ENCODE peak calls at places on chromosomes 2 and 18, in six cellular contexts. Y is tibial artery, A is neural progenitor cell, E is astrocyte, B is choroid plexus epithelial cell, S is IMR-90. O is an unnamed sample.

GRCh38 chr2:80380767-80381166 is 76.2 kb upstream of the LRRTM1 start:
- DNase-seq in Y (no peak), A (no peak), E (no peak), B (no peak), S (no peak), O (peak; percentile 66)

GRCh38 chr18:51120809-51121596 is 76.5 kb downstream of the MEX3C start:
- DNase-seq in Y (no peak), A (no peak), E (no peak), B (no peak), S (no peak), O (no peak)

GRCh38 chr2:42792583-42793313 is at the start of gene HAAO:
- DNase-seq in Y (no peak), A (peak; percentile 81), E (no peak), B (no peak), S (no peak), O (no peak)

GRCh38 chr18:56431551-56431950 is 206.8 kb downstream of the TXNL1 start:
- DNase-seq in Y (no peak), A (no peak), E (peak; percentile 48), B (peak; percentile 6), S (peak; percentile 4), O (no peak)

GRCh38 chr18:34039194-34039593 is 185.5 kb downstream of the NOL4 start:
- DNase-seq in Y (no peak), A (no peak), E (no peak), B (no peak), S (no peak), O (no peak)

GRCh38 chr2:212484563-212485080 is 54.0 kb downstream of the ERBB4 start:
- DNase-seq in Y (no peak), A (peak; percentile 5), E (peak; percentile 43), B (no peak), S (no peak), O (peak; percentile 29)

GRCh38 chr2:16014041-16014787 is 73.9 kb downstream of the MYCN start:
- DNase-seq in Y (no peak), A (no peak), E (no peak), B (no peak), S (no peak), O (no peak)

GRCh38 chr18:8609711-8610441 is 639 bp downstream of the RAB12 start:
- DNase-seq in Y (no peak), A (peak; percentile 40), E (no peak), B (no peak), S (no peak), O (peak; percentile 6)

GRCh38 chr2:69437751-69438154 is 518 bp upstream of the NFU1 start:
- DNase-seq in Y (peak; percentile 69), A (no peak), E (peak; percentile 53), B (no peak), S (no peak), O (no peak)

GRCh38 chr2:182133195-182133891 is 147.7 kb downstream of the PPP1R1C start:
- DNase-seq in Y (no peak), A (no peak), E (peak; percentile 61), B (peak; percentile 28), S (peak; percentile 64), O (no peak)

GRCh38 chr2:138846216-138846821 is 66.1 kb upstream of the NXPH2 start:
- DNase-seq in Y (no peak), A (peak; percentile 50), E (no peak), B (peak; percentile 45), S (peak; percentile 7), O (peak; percentile 9)

GRCh38 chr2:7272180-7272579 is 355.0 kb downstream of the RNF144A start:
- DNase-seq in Y (no peak), A (no peak), E (peak; percentile 6), B (no peak), S (peak; percentile 4), O (peak; percentile 80)

GRCh38 chr2:130798472-130799221 is 38.1 kb upstream of the ARHGEF4 start:
- DNase-seq in Y (no peak), A (peak; percentile 80), E (no peak), B (peak; percentile 52), S (no peak), O (peak; percentile 5)

GRCh38 chr18:50218432-50219197 is 23.7 kb upstream of the MYO5B start:
- DNase-seq in Y (no peak), A (peak; percentile 53), E (peak; percentile 10), B (peak; percentile 56), S (peak; percentile 14), O (peak; percentile 13)

GRCh38 chr2:204545861-204546773 is 842 bp downstream of the PARD3B start:
- DNase-seq in Y (no peak), A (no peak), E (no peak), B (no peak), S (no peak), O (no peak)

GRCh38 chr2:69997296-69998184 is 36.1 kb upstream of the ASPRV1 start:
- DNase-seq in Y (no peak), A (no peak), E (peak; percentile 31), B (peak; percentile 11), S (peak; percentile 71), O (peak; percentile 49)

GRCh38 chr18:46668135-46668534 is 11.1 kb upstream of the LOXHD1 start:
- DNase-seq in Y (no peak), A (no peak), E (no peak), B (no peak), S (no peak), O (no peak)

GRCh38 chr2:10588911-10589310 is 100.9 kb downstream of the NOL10 start:
- DNase-seq in Y (no peak), A (no peak), E (no peak), B (no peak), S (no peak), O (no peak)

GRCh38 chr2:47028846-47029560 is 113.4 kb upstream of the MCFD2 start:
- DNase-seq in Y (no peak), A (no peak), E (no peak), B (no peak), S (no peak), O (no peak)

GRCh38 chr2:130327703-130328527 is 14.8 kb upstream of the IMP4 start:
- DNase-seq in Y (no peak), A (peak; percentile 70), E (peak; percentile 76), B (peak; percentile 82), S (peak; percentile 71), O (peak; percentile 56)

GRCh38 chr2:101608411-101609317 is 88.8 kb upstream of the MAP4K4 start:
- DNase-seq in Y (no peak), A (no peak), E (no peak), B (no peak), S (no peak), O (no peak)

GRCh38 chr18:13539050-13539449 is 187.3 kb downstream of the FAM210A start:
- DNase-seq in Y (peak; percentile 63), A (no peak), E (no peak), B (no peak), S (no peak), O (no peak)

GRCh38 chr2:4445821-4446220 is 742.4 kb downstream of the DCDC2C start:
- DNase-seq in Y (no peak), A (no peak), E (no peak), B (no peak), S (no peak), O (no peak)

GRCh38 chr2:240480834-240481623 is 45.6 kb downstream of the GPC1 start:
- DNase-seq in Y (peak; percentile 10), A (no peak), E (no peak), B (no peak), S (no peak), O (no peak)

GRCh38 chr2:17620280-17620679 is 79.8 kb downstream of the VSNL1 start:
- DNase-seq in Y (no peak), A (no peak), E (peak; percentile 71), B (peak; percentile 22), S (peak; percentile 4), O (peak; percentile 34)

GRCh38 chr18:37588289-37588688 is 22.7 kb upstream of the CELF4 start:
- DNase-seq in Y (no peak), A (no peak), E (no peak), B (no peak), S (no peak), O (no peak)

GRCh38 chr2:111982822-111983221 is 72.2 kb upstream of the TMEM87B start:
- DNase-seq in Y (no peak), A (no peak), E (no peak), B (no peak), S (no peak), O (no peak)

DNA sequence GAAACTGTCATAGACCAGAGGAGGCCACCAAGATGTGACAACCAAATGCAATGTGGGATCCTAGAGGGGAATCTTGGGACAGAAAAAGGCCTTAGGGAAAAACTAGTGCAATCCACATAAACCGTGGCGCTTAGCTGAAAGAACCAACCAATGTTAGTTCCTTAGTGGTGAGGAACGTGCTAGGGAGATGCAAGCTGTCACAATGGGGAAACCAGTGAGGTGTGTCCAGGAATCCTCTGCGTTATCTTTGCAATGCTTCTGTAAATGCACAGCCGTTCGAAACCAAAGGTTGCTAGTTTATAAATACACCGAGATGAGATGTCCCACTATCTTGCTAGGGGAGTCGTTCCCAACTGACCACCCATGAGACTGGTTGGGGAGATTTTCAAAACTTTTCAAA is 157.0 kb upstream of the ID2 start:
- DNase-seq in Y (no peak), A (no peak), E (no peak), B (no peak), S (no peak), O (no peak)
- H3K4me3 ChIP-seq in Y (no peak overlapping the region), A (no peak overlapping the region), E (no peak overlapping the region), B (no peak overlapping the region), S (no peak overlapping the region), O (no peak overlapping the region)

GRCh38 chr2:40244251-40245010 is 207.5 kb downstream of the SLC8A1 start:
- DNase-seq in Y (peak; percentile 59), A (peak; percentile 84), E (peak; percentile 74), B (peak; percentile 79), S (peak; percentile 75), O (peak; percentile 74)
- TF ChIP-seq CTCF in Y (peak; percentile 54), A (peak; percentile 66), E (peak; percentile 52), B (peak; percentile 84), S (peak; percentile 61), O (peak; percentile 80)

GRCh38 chr2:74648009-74648443 is at the start of gene M1AP:
- DNase-seq in Y (no peak), A (peak; percentile 44), E (no peak), B (no peak), S (no peak), O (no peak)
- H3K4me3 ChIP-seq in Y (peak within 1 kb of the TSS; percentile 30), A (peak within 1 kb of the TSS; percentile 44), E (peak within 1 kb of the TSS; percentile 37), B (peak within 1 kb of the TSS; percentile 41), S (no peak within 1 kb of the TSS), O (no peak within 1 kb of the TSS)

GRCh38 chr2:235264512-235264911 is 229.3 kb upstream of the AGAP1 start:
- DNase-seq in Y (no peak), A (no peak), E (no peak), B (no peak), S (no peak), O (no peak)

GRCh38 chr2:235262750-235263149 is 231.1 kb upstream of the AGAP1 start:
- DNase-seq in Y (no peak), A (no peak), E (no peak), B (no peak), S (no peak), O (no peak)

GRCh38 chr2:235263205-235264120 is 230.4 kb upstream of the AGAP1 start:
- DNase-seq in Y (peak; percentile 78), A (peak; percentile 34), E (peak; percentile 91), B (peak; percentile 94), S (peak; percentile 93), O (peak; percentile 86)

GRCh38 chr2:235265348-235265965 is 228.4 kb upstream of the AGAP1 start:
- DNase-seq in Y (no peak), A (no peak), E (no peak), B (no peak), S (no peak), O (no peak)

DNA sequence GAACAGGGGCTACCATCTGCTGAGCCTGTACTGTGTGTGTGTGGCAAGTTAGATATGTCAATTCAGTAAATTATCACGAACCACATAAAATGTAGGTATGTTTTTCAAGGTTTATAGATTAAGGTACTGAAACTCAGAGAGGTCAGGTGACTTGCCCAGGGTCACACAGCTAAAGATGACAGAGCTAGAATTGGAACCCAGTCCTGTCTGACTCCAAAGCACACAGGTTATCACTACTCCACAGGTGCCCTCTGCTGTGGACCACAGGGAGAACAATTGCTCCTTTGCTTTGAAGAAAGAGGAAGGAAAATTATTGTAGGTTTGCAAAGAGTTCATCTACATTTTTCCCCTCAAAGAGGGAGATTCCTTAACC is 229.7 kb upstream of the AGAP1 start:
- DNase-seq in Y (no peak), A (no peak), E (no peak), B (no peak), S (no peak), O (no peak)
- TF ChIP-seq CTCF in Y (no peak), A (no peak), E (no peak), B (no peak), S (no peak), O (no peak)

O was measured in AG10803.